ENCODE peak calls at places on chromosome 2, in nine cellular contexts. F, J, H, R, V, I, T, O and Z are unnamed samples.
A peak's percentile ranks its signal among the peaks of the same experiment; 100 is the strongest.

GRCh38 chr2:222055328-222055727 is 243.5 kb downstream of the PAX3 start:
- DNase-seq in J (no peak), O (no peak), F (no peak), V (no peak), T (no peak), H (no peak), I (no peak), R (no peak), Z (no peak)

GRCh38 chr2:203584784-203585183 is 49.7 kb upstream of the RAPH1 start:
- DNase-seq in R (no peak), H (no peak), I (no peak), J (no peak), V (no peak), O (no peak), T (no peak), F (no peak), Z (no peak)

GRCh38 chr2:102141011-102141914 is 1.3 kb upstream of the IL1R1 start:
- DNase-seq in J (no peak), F (peak; percentile 87), R (peak; percentile 91), V (no peak), I (no peak), T (no peak), O (no peak), H (no peak), Z (no peak)

GRCh38 chr2:23385351-23385747 is 370 bp downstream of the KLHL29 start:
- DNase-seq in T (no peak), V (no peak), F (peak; percentile 52), R (peak; percentile 60), I (no peak), O (no peak), J (peak; percentile 33), H (no peak), Z (peak; percentile 45)

GRCh38 chr2:203209538-203209937 is 29.3 kb upstream of the CYP20A1 start:
- DNase-seq in I (no peak), F (no peak), J (no peak), O (no peak), V (no peak), H (no peak), R (peak; percentile 17), T (no peak), Z (no peak)

GRCh38 chr2:181900007-181900651 is 8.6 kb downstream of the ITPRID2 start:
- DNase-seq in J (no peak), R (no peak), T (no peak), F (no peak), V (no peak), O (no peak), I (no peak), H (no peak), Z (no peak)

GRCh38 chr2:100971221-100971620 is 30.9 kb upstream of the RPL31 start:
- DNase-seq in V (no peak), I (no peak), H (no peak), R (peak; percentile 57), O (no peak), T (no peak), F (no peak), J (no peak), Z (no peak)

GRCh38 chr2:190408538-190409271 is 550 bp downstream of the MFSD6 start:
- DNase-seq in J (peak; percentile 6), T (peak; percentile 70), O (peak; percentile 25), F (no peak), V (peak; percentile 48), H (peak; percentile 78), I (peak; percentile 22), R (no peak), Z (peak; percentile 57)

GRCh38 chr2:27509326-27509725 is 12.7 kb downstream of the GCKR start:
- DNase-seq in T (no peak), O (no peak), I (no peak), J (no peak), H (no peak), F (no peak), R (peak; percentile 56), V (no peak), Z (no peak)

GRCh38 chr2:160425394-160425793 is 68.2 kb downstream of the RBMS1 start:
- DNase-seq in J (no peak), R (no peak), O (no peak), I (no peak), T (no peak), F (peak; percentile 64), H (no peak), V (no peak), Z (no peak)

GRCh38 chr2:105179469-105180372 is 61.8 kb upstream of the GPR45 start:
- DNase-seq in O (peak; percentile 80), T (no peak), F (peak; percentile 77), R (peak; percentile 87), H (no peak), V (no peak), J (no peak), I (no peak), Z (peak; percentile 27)

GRCh38 chr2:228697456-228697855 is 516.0 kb upstream of the SPHKAP start:
- DNase-seq in J (no peak), R (no peak), V (no peak), I (no peak), F (no peak), T (no peak), O (no peak), H (no peak), Z (no peak)

GRCh38 chr2:238370482-238371372 is 50.4 kb downstream of the TRAF3IP1 start:
- DNase-seq in O (peak; percentile 70), I (no peak), V (peak; percentile 61), H (peak; percentile 36), F (peak; percentile 50), J (peak; percentile 43), T (peak; percentile 29), R (peak; percentile 80), Z (peak; percentile 64)

GRCh38 chr2:79040967-79041582 is 15.6 kb downstream of the REG3G start:
- DNase-seq in R (no peak), O (no peak), J (no peak), V (peak; percentile 5), T (no peak), F (no peak), H (no peak), I (peak; percentile 4), Z (no peak)

GRCh38 chr2:64780041-64780440 is 126.3 kb upstream of the SERTAD2 start:
- DNase-seq in F (peak; percentile 32), R (no peak), H (no peak), O (no peak), I (no peak), V (no peak), T (no peak), J (no peak), Z (no peak)

GRCh38 chr2:116513991-116514390 is 1300.5 kb upstream of the DDX18 start:
- DNase-seq in O (no peak), R (no peak), J (no peak), H (no peak), I (no peak), V (no peak), F (no peak), T (no peak), Z (no peak)

GRCh38 chr2:99445065-99445464 is 44.8 kb downstream of the REV1 start:
- DNase-seq in R (no peak), V (no peak), T (no peak), I (no peak), F (no peak), O (no peak), J (no peak), H (no peak), Z (no peak)

GRCh38 chr2:108536133-108536780 is 2.0 kb downstream of the LIMS1 start:
- DNase-seq in O (no peak), J (no peak), I (no peak), H (no peak), F (no peak), V (no peak), R (peak; percentile 41), T (no peak), Z (no peak)

GRCh38 chr2:164979113-164979512 is 23.8 kb upstream of the SLC38A11 start:
- DNase-seq in H (no peak), R (no peak), T (no peak), J (no peak), O (no peak), I (no peak), V (no peak), F (no peak), Z (no peak)

GRCh38 chr2:234308814-234309195 is 188.1 kb downstream of the ARL4C start:
- DNase-seq in J (no peak), O (no peak), R (peak; percentile 18), V (no peak), H (peak; percentile 82), T (peak; percentile 47), F (no peak), I (no peak), Z (no peak)

GRCh38 chr2:136021406-136021805 is 36.0 kb upstream of the DARS1 start:
- DNase-seq in F (no peak), T (no peak), I (no peak), R (no peak), J (no peak), O (no peak), V (no peak), H (no peak), Z (no peak)

GRCh38 chr2:64401501-64401880 is 52.5 kb upstream of the LGALSL start:
- DNase-seq in J (no peak), R (no peak), V (no peak), T (no peak), O (no peak), I (no peak), F (no peak), H (no peak), Z (no peak)

GRCh38 chr2:65922794-65923193 is 490.4 kb upstream of the SPRED2 start:
- DNase-seq in R (peak; percentile 6), I (no peak), V (no peak), H (no peak), T (no peak), O (no peak), F (no peak), J (no peak), Z (no peak)

GRCh38 chr2:192148620-192149321 is 46.0 kb downstream of the TMEFF2 start:
- DNase-seq in O (no peak), I (no peak), H (no peak), V (no peak), T (no peak), F (peak; percentile 42), R (peak; percentile 59), J (no peak), Z (no peak)

GRCh38 chr2:140061240-140061639 is 1281.0 kb upstream of the NXPH2 start:
- DNase-seq in H (no peak), T (no peak), F (no peak), I (no peak), J (no peak), O (no peak), V (no peak), R (no peak), Z (no peak)

GRCh38 chr2:112032615-112033457 is 22.2 kb upstream of the TMEM87B start:
- DNase-seq in F (peak; percentile 43), H (no peak), V (no peak), J (no peak), O (no peak), I (no peak), T (no peak), R (peak; percentile 89), Z (no peak)

GRCh38 chr2:194491409-194492115 is 1165.5 kb upstream of the SLC39A10 start:
- DNase-seq in R (no peak), O (no peak), H (no peak), F (no peak), V (no peak), T (no peak), I (no peak), J (no peak), Z (no peak)

GRCh38 chr2:60416221-60417008 is 137.0 kb downstream of the BCL11A start:
- DNase-seq in J (no peak), V (no peak), F (no peak), R (peak; percentile 66), H (no peak), I (no peak), T (no peak), O (no peak), Z (no peak)

GRCh38 chr2:74585406-74586182 is 31.1 kb downstream of the DOK1 start:
- DNase-seq in R (peak; percentile 33), H (no peak), V (no peak), J (no peak), T (no peak), I (no peak), F (no peak), O (no peak), Z (no peak)

GRCh38 chr2:138974651-138975050 is 194.5 kb upstream of the NXPH2 start:
- DNase-seq in V (no peak), J (no peak), I (no peak), F (no peak), H (no peak), O (no peak), T (no peak), R (no peak), Z (no peak)